ENCODE peak calls at places on chromosome 18, in nine cellular contexts. P, I, T, L, Y, A, H, E and B are unnamed samples.

GRCh38 chr18:49814147-49814499 is 790 bp upstream of the ACAA2 start:
- DNase-seq in P (peak), I (peak), T (no peak), L (peak), Y (peak), A (peak), H (peak), E (no peak), B (no peak)

GRCh38 chr18:62436636-62437519 is 85.9 kb upstream of the ZCCHC2 start:
- DNase-seq in P (no peak), I (no peak), T (no peak), L (peak), Y (peak), A (peak), H (peak), E (peak), B (no peak)

GRCh38 chr18:67682516-67682915 is 166.0 kb upstream of the DSEL start:
- DNase-seq in P (no peak), I (no peak), T (no peak), L (no peak), Y (no peak), A (no peak), H (peak), E (no peak), B (no peak)

GRCh38 chr18:38654966-38655365 is 1089.4 kb upstream of the CELF4 start:
- DNase-seq in P (no peak), I (no peak), T (no peak), L (no peak), Y (no peak), A (no peak), H (no peak), E (peak), B (no peak)

GRCh38 chr18:59353079-59353680 is 5.9 kb downstream of the LMAN1 start:
- DNase-seq in P (no peak), I (no peak), T (no peak), L (no peak), Y (no peak), A (no peak), H (no peak), E (no peak), B (no peak)

GRCh38 chr18:72762505-72763122 is 105.2 kb downstream of the NETO1 start:
- DNase-seq in P (peak), I (peak), T (no peak), L (no peak), Y (peak), A (peak), H (peak), E (no peak), B (no peak)

GRCh38 chr18:4400911-4401310 is 54.2 kb downstream of the DLGAP1 start:
- DNase-seq in P (no peak), I (no peak), T (no peak), L (no peak), Y (no peak), A (no peak), H (no peak), E (no peak), B (no peak)

GRCh38 chr18:45590546-45590945 is 24.7 kb upstream of the SLC14A2 start:
- DNase-seq in P (no peak), I (no peak), T (no peak), L (no peak), Y (no peak), A (no peak), H (peak), E (no peak), B (no peak)

GRCh38 chr18:24333116-24333515 is 64.5 kb downstream of the OSBPL1A start:
- DNase-seq in P (no peak), I (no peak), T (no peak), L (no peak), Y (no peak), A (no peak), H (no peak), E (no peak), B (no peak)

GRCh38 chr18:58851874-58852273 is 12.8 kb upstream of the ZNF532 start:
- DNase-seq in P (no peak), I (no peak), T (no peak), L (no peak), Y (no peak), A (no peak), H (no peak), E (no peak), B (no peak)

GRCh38 chr18:58505181-58505580 is 123.7 kb downstream of the ALPK2 start:
- DNase-seq in P (no peak), I (no peak), T (no peak), L (no peak), Y (no peak), A (no peak), H (no peak), E (no peak), B (no peak)

GRCh38 chr18:75293591-75293990 is 83.0 kb downstream of the TSHZ1 start:
- DNase-seq in P (no peak), I (no peak), T (no peak), L (no peak), Y (peak), A (no peak), H (peak), E (no peak), B (no peak)

GRCh38 chr18:75276813-75277628 is 66.4 kb downstream of the TSHZ1 start:
- DNase-seq in P (no peak), I (no peak), T (no peak), L (no peak), Y (peak), A (no peak), H (peak), E (no peak), B (no peak)

GRCh38 chr18:67421666-67422065 is 94.9 kb downstream of the DSEL start:
- DNase-seq in P (no peak), I (no peak), T (no peak), L (no peak), Y (peak), A (no peak), H (no peak), E (no peak), B (no peak)

GRCh38 chr18:9330419-9330818 is 4.2 kb upstream of the TWSG1 start:
- DNase-seq in P (no peak), I (no peak), T (no peak), L (no peak), Y (no peak), A (no peak), H (no peak), E (no peak), B (no peak)

GRCh38 chr18:4802296-4802695 is 347.2 kb upstream of the DLGAP1 start:
- DNase-seq in P (no peak), I (no peak), T (no peak), L (no peak), Y (no peak), A (no peak), H (no peak), E (no peak), B (no peak)

GRCh38 chr18:12837747-12838146 is 46.3 kb downstream of the PTPN2 start:
- DNase-seq in P (no peak), I (no peak), T (no peak), L (no peak), Y (peak), A (no peak), H (peak), E (no peak), B (no peak)

GRCh38 chr18:28855524-28855923 is 678.6 kb upstream of the CDH2 start:
- DNase-seq in P (no peak), I (no peak), T (no peak), L (no peak), Y (peak), A (no peak), H (peak), E (no peak), B (no peak)

GRCh38 chr18:38956068-38956467 is 1390.5 kb upstream of the CELF4 start:
- DNase-seq in P (no peak), I (no peak), T (no peak), L (no peak), Y (no peak), A (no peak), H (no peak), E (no peak), B (no peak)

GRCh38 chr18:31672628-31673027 is 11.8 kb downstream of the B4GALT6 start:
- DNase-seq in P (no peak), I (no peak), T (no peak), L (no peak), Y (no peak), A (no peak), H (no peak), E (no peak), B (no peak)

GRCh38 chr18:44464401-44465185 is 216.1 kb upstream of the SETBP1 start:
- DNase-seq in P (no peak), I (no peak), T (no peak), L (no peak), Y (peak), A (no peak), H (peak), E (no peak), B (no peak)

GRCh38 chr18:75261430-75262223 is 51.0 kb downstream of the TSHZ1 start:
- DNase-seq in P (no peak), I (no peak), T (no peak), L (no peak), Y (no peak), A (no peak), H (no peak), E (no peak), B (no peak)

GRCh38 chr18:50143295-50143694 is 51.7 kb downstream of the MYO5B start:
- DNase-seq in P (no peak), I (no peak), T (no peak), L (no peak), Y (no peak), A (no peak), H (no peak), E (no peak), B (no peak)

GRCh38 chr18:73577365-73577764 is 570.3 kb downstream of the FBXO15 start:
- DNase-seq in P (no peak), I (peak), T (no peak), L (no peak), Y (peak), A (no peak), H (peak), E (no peak), B (no peak)

GRCh38 chr18:9109523-9109922 is 7.0 kb downstream of the NDUFV2 start:
- DNase-seq in P (no peak), I (no peak), T (no peak), L (no peak), Y (peak), A (no peak), H (peak), E (no peak), B (no peak)

GRCh38 chr18:58453913-58454317 is 175.0 kb downstream of the ALPK2 start:
- DNase-seq in P (no peak), I (no peak), T (no peak), L (no peak), Y (no peak), A (no peak), H (no peak), E (no peak), B (no peak)

GRCh38 chr18:21064347-21064746 is 47.3 kb downstream of the ROCK1 start:
- DNase-seq in P (no peak), I (no peak), T (no peak), L (no peak), Y (peak), A (no peak), H (no peak), E (no peak), B (no peak)

GRCh38 chr18:75351409-75351808 is 76.1 kb downstream of the SMIM21 start:
- DNase-seq in P (no peak), I (no peak), T (no peak), L (no peak), Y (no peak), A (no peak), H (no peak), E (no peak), B (no peak)

GRCh38 chr18:70423988-70424387 is 135.1 kb downstream of the SOCS6 start:
- DNase-seq in P (peak), I (no peak), T (no peak), L (no peak), Y (peak), A (peak), H (peak), E (no peak), B (no peak)

GRCh38 chr18:8081872-8082553 is 514.9 kb downstream of the PTPRM start:
- DNase-seq in P (no peak), I (no peak), T (no peak), L (no peak), Y (peak), A (no peak), H (no peak), E (no peak), B (no peak)

GRCh38 chr18:73168171-73168570 is 300.4 kb upstream of the NETO1 start:
- DNase-seq in P (no peak), I (no peak), T (no peak), L (no peak), Y (no peak), A (no peak), H (no peak), E (no peak), B (no peak)

GRCh38 chr18:2657788-2658458 is 2.4 kb downstream of the SMCHD1 start:
- DNase-seq in P (no peak), I (peak), T (no peak), L (no peak), Y (peak), A (peak), H (peak), E (no peak), B (no peak)

GRCh38 chr18:62289047-62289446 is 36.1 kb upstream of the TNFRSF11A start:
- DNase-seq in P (no peak), I (no peak), T (no peak), L (no peak), Y (peak), A (peak), H (peak), E (no peak), B (no peak)

GRCh38 chr18:77529492-77529891 is 279.8 kb downstream of the GALR1 start:
- DNase-seq in P (no peak), I (no peak), T (no peak), L (no peak), Y (no peak), A (no peak), H (no peak), E (no peak), B (no peak)

GRCh38 chr18:77524909-77525308 is 275.3 kb downstream of the GALR1 start:
- DNase-seq in P (no peak), I (no peak), T (no peak), L (no peak), Y (no peak), A (no peak), H (no peak), E (no peak), B (no peak)

GRCh38 chr18:77526962-77527361 is 277.3 kb downstream of the GALR1 start:
- DNase-seq in P (no peak), I (no peak), T (no peak), L (no peak), Y (no peak), A (no peak), H (no peak), E (no peak), B (no peak)

GRCh38 chr18:77528877-77529276 is 279.2 kb downstream of the GALR1 start:
- DNase-seq in P (no peak), I (no peak), T (no peak), L (no peak), Y (no peak), A (no peak), H (peak), E (no peak), B (no peak)

DNA sequence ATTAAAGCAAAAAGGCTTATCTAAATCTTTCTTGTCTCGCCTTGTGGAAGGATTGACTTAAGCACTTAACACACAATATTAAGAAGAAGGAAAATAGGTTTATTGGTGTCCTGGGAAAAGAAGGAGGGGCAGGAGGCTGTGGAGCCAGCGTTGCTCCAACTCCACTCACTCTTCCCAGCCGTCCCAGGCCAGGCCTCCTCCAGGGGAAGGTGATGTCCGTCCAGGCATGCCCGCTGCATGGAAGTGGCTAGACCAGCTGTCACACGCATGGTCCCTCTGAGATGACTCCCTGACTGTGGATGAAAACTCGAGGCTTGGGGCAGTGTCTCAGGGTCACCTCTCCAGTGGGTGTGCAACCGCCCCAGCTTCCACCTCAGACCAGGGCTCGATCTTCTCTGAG is 281.1 kb downstream of the GALR1 start:
- DNase-seq in P (no peak), I (no peak), T (no peak), L (no peak), Y (no peak), A (no peak), H (no peak), E (no peak), B (no peak)
- TF ChIP-seq CTCF in P (no peak), I (no peak), T (no peak), L (no peak), Y (no peak), A (no peak), H (no peak), E (no peak), B (no peak)

DNA sequence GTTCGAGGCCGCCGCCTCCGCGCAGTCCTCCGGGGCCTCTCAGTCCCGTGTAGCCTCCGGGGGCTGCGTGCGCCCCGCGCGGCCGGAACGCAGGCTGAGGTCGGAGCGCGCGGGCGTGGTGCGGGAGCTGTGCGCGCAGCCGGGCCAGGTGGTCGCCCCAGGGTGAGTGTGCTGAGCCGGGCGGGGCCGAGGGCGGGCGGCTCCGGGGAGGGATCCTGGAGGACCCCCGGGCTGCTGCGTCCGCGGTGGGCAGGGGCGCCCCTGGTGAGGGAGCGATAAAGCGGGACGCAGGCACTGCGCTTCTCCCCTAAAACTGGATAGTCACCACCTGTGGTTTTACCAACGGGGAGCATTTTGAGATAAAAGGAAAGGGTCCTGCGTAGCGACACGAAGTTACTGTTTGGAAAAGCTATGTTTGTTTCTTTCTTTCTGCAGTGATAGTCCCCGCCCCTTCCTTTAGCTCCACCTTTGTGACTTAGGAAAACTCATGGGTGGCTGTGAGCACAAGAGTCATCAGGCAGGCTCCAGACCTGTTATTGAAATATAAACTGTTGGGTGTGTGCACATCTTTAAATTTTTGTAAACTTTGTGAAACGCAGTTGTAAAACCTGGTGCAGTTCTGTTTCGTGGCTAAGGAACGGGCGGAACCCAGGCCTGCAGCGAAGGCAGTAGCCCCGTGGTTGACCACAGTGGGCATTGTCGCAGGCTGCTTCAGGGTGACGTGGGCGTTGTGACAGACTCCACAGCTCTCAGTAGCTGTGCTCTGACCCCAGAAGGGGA is 687 bp downstream of the CTDP1 start:
- DNase-seq in P (peak), I (no peak), T (no peak), L (peak), Y (peak), A (peak), H (peak), E (no peak), B (peak)
- TF ChIP-seq CTCF in P (no peak), I (peak), T (no peak), L (no peak), Y (no peak), A (peak), H (no peak), E (no peak), B (no peak)

GRCh38 chr18:47997338-47997780 is 66.9 kb upstream of the SMAD2 start:
- DNase-seq in P (peak), I (no peak), T (no peak), L (no peak), Y (no peak), A (no peak), H (peak), E (no peak), B (no peak)
- TF ChIP-seq CTCF in P (peak), I (peak), T (peak), L (peak), Y (peak), A (peak), H (peak), E (peak), B (peak)

DNA sequence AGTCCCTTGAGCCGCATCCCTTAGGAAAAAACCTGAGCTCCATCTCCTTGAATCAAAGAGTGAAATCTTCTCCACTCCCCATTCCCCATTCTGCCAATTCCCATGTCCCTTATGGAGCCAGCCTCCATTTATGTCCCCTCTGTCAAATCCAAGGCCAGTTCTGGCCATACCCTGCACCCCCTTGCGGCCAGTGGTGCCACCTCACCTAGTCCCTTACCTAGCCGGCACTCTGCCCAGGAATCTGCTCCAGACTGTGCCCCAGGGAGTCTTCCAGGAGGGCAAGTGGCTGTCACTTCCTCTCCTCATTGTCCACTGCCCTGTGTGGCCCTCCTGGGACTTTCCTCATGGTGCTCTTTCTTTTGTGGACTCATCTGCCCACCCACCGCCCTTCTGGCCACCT is 195.4 kb upstream of the RMP24 start:
- DNase-seq in P (peak), I (no peak), T (no peak), L (no peak), Y (no peak), A (no peak), H (no peak), E (no peak), B (no peak)
- TF ChIP-seq CTCF in P (no peak), I (no peak), T (no peak), L (no peak), Y (no peak), A (no peak), H (no peak), E (no peak), B (no peak)